ENCODE peak calls at places on chromosomes 13 and 19, in four cellular contexts. Z, F, H and M are unnamed samples.

GRCh38 chr13:113958373-113958772 is 15.5 kb downstream of the C13orf46 start:
- DNase-seq in Z (no peak), F (no peak), H (no peak), M (no peak)

GRCh38 chr13:113305208-113305607 is 8.2 kb downstream of the LAMP1 start:
- DNase-seq in Z (no peak), F (no peak), H (no peak), M (no peak)

GRCh38 chr19:8578642-8579265 is 1.5 kb upstream of the MYO1F start:
- DNase-seq in Z (peak; percentile 91), F (peak; percentile 82), H (peak; percentile 86), M (no peak)

GRCh38 chr19:9498183-9498902 is at the start of gene ZNF560:
- DNase-seq in Z (peak; percentile 59), F (no peak), H (peak; percentile 31), M (no peak)

GRCh38 chr19:3818479-3818878 is 32.3 kb upstream of the MATK start:
- DNase-seq in Z (no peak), F (no peak), H (no peak), M (no peak)

GRCh38 chr19:49786432-49786831 is 19.6 kb downstream of the AP2A1 start:
- DNase-seq in Z (no peak), F (no peak), H (no peak), M (no peak)

GRCh38 chr13:110447801-110448200 is 113.7 kb downstream of the RAB20 start:
- DNase-seq in Z (no peak), F (no peak), H (no peak), M (peak; percentile 59)

GRCh38 chr13:64810701-64811258 is 2419.4 kb downstream of the PCDH9 start:
- DNase-seq in Z (no peak), F (no peak), H (no peak), M (no peak)

GRCh38 chr19:35714601-35715354 is 3.0 kb upstream of the KMT2B start:
- DNase-seq in Z (peak; percentile 51), F (no peak), H (no peak), M (no peak)

GRCh38 chr13:66492479-66492878 is 737.7 kb downstream of the PCDH9 start:
- DNase-seq in Z (no peak), F (no peak), H (peak; percentile 33), M (no peak)

GRCh38 chr13:105991622-105992254 is 543.7 kb downstream of the EFNB2 start:
- DNase-seq in Z (no peak), F (no peak), H (no peak), M (no peak)

GRCh38 chr19:47093841-47094240 is 19.7 kb downstream of the ZC3H4 start:
- DNase-seq in Z (no peak), F (no peak), H (no peak), M (no peak)

GRCh38 chr13:98775844-98776598 is 23.5 kb upstream of the SLC15A1 start:
- DNase-seq in Z (no peak), F (no peak), H (no peak), M (peak; percentile 88)

GRCh38 chr13:112229445-112229844 is 146.7 kb upstream of the SPACA7 start:
- DNase-seq in Z (no peak), F (no peak), H (no peak), M (peak; percentile 65)

GRCh38 chr19:1590641-1591397 is 1.8 kb downstream of the MBD3 start:
- DNase-seq in Z (peak; percentile 43), F (no peak), H (peak; percentile 71), M (no peak)

GRCh38 chr13:51557875-51558604 is 26.2 kb upstream of the WDFY2 start:
- DNase-seq in Z (no peak), F (no peak), H (no peak), M (no peak)

GRCh38 chr19:23052349-23052748 is 49.4 kb upstream of the ZNF728 start:
- DNase-seq in Z (no peak), F (no peak), H (no peak), M (no peak)

GRCh38 chr19:29714953-29715694 is at the start of gene C19orf12:
- DNase-seq in Z (peak; percentile 61), F (peak; percentile 76), H (peak; percentile 91), M (no peak)

GRCh38 chr13:35764359-35765015 is 288.0 kb upstream of the MAB21L1 start:
- DNase-seq in Z (no peak), F (no peak), H (no peak), M (no peak)